ENCODE peak calls at places on chromosome 21, in six cellular contexts. One of them, this sample, is unnamed.

GRCh38 chr21:26007911-26008579 is 162.5 kb downstream of the APP start:
- DNase-seq in IMR-90: peak; percentile 24
- DNase-seq in HepG2: no peak
- DNase-seq in A549: no peak
- DNase-seq in GM12878: no peak
- DNase-seq in K562: no peak
- DNase-seq in this sample: no peak

GRCh38 chr21:39610705-39611104 is 2.0 kb upstream of the B3GALT5 start:
- DNase-seq in IMR-90: no peak
- DNase-seq in HepG2: peak; percentile 1
- DNase-seq in A549: no peak
- DNase-seq in GM12878: no peak
- DNase-seq in K562: no peak
- DNase-seq in this sample: peak; percentile 50

GRCh38 chr21:29133796-29134195 is 3.4 kb downstream of the MAP3K7CL start:
- DNase-seq in IMR-90: no peak
- DNase-seq in HepG2: no peak
- DNase-seq in A549: no peak
- DNase-seq in GM12878: no peak
- DNase-seq in K562: no peak
- DNase-seq in this sample: no peak

GRCh38 chr21:39451332-39452206 is at the start of gene SH3BGR:
- DNase-seq in IMR-90: no peak
- DNase-seq in HepG2: no peak
- DNase-seq in A549: no peak
- DNase-seq in GM12878: no peak
- DNase-seq in K562: peak; percentile 75
- DNase-seq in this sample: no peak

GRCh38 chr21:14064296-14064645 is 146.5 kb downstream of the LIPI start:
- DNase-seq in IMR-90: peak; percentile 25
- DNase-seq in HepG2: no peak
- DNase-seq in A549: no peak
- DNase-seq in GM12878: no peak
- DNase-seq in K562: no peak
- DNase-seq in this sample: no peak

GRCh38 chr21:28283652-28284490 is 708.8 kb downstream of the LTN1 start:
- DNase-seq in IMR-90: peak; percentile 94
- DNase-seq in HepG2: peak; percentile 40
- DNase-seq in A549: no peak
- DNase-seq in GM12878: no peak
- DNase-seq in K562: no peak
- DNase-seq in this sample: no peak

GRCh38 chr21:38798481-38798882 is 7.2 kb upstream of the ETS2 start:
- DNase-seq in IMR-90: no peak
- DNase-seq in HepG2: no peak
- DNase-seq in A549: peak; percentile 69
- DNase-seq in GM12878: no peak
- DNase-seq in K562: peak; percentile 81
- DNase-seq in this sample: peak; percentile 52

GRCh38 chr21:26079376-26079775 is 91.2 kb downstream of the APP start:
- DNase-seq in IMR-90: peak; percentile 65
- DNase-seq in HepG2: no peak
- DNase-seq in A549: no peak
- DNase-seq in GM12878: no peak
- DNase-seq in K562: no peak
- DNase-seq in this sample: no peak

GRCh38 chr21:22855581-22855980 is 1857.4 kb downstream of the NCAM2 start:
- DNase-seq in IMR-90: no peak
- DNase-seq in HepG2: no peak
- DNase-seq in A549: no peak
- DNase-seq in GM12878: no peak
- DNase-seq in K562: no peak
- DNase-seq in this sample: no peak
- TF ChIP-seq BHLHE40 in IMR-90: no peak
- TF ChIP-seq BHLHE40 in HepG2: no peak
- TF ChIP-seq BHLHE40 in A549: no peak
- TF ChIP-seq BHLHE40 in GM12878: no peak
- TF ChIP-seq BHLHE40 in K562: no peak
- TF ChIP-seq BHLHE40 in this sample: no peak

DNA sequence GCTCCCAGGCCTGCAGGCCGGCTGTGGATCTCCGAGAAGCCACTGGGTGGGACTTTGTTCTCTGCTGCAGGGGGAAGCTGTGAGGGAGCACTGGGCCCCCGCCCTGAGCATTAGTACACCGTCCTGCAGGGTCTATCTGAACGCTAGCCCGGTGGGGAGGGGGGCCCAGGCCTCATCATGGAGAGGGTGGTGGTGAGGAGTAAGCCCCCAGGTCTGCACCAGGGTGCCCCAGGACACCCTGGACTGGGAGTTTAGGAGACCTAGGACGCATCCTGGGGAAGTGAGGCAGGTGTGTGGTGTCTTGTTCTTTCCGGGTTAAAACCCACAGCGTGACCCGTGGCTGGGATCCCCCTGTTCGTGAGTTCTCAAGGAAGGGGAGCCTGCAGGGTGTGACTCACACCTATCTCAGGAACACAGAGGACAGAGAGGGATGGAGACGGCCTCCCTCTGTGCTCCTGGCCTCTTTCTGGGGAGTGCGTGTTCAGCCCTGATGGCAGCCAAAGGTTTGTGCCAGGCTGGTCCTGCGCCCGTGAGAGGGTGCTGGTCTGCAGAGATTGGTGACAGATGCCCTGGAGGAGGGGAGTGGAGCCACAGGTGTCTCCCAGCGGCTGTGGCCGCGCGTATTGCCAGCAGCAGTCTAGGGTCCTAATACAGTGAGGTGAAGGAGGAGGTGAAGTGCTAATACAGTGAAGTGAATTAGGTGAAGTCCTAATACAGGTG is 44.9 kb downstream of the AGPAT3 start:
- DNase-seq in IMR-90: no peak
- DNase-seq in HepG2: no peak
- DNase-seq in A549: no peak
- DNase-seq in GM12878: no peak
- DNase-seq in K562: no peak
- DNase-seq in this sample: no peak
- TF ChIP-seq BHLHE40 in IMR-90: no peak
- TF ChIP-seq BHLHE40 in HepG2: no peak
- TF ChIP-seq BHLHE40 in A549: no peak
- TF ChIP-seq BHLHE40 in GM12878: no peak
- TF ChIP-seq BHLHE40 in K562: no peak
- TF ChIP-seq BHLHE40 in this sample: no peak

GRCh38 chr21:33071878-33072306 is 2.0 kb downstream of the OLIG1 start:
- DNase-seq in IMR-90: peak; percentile 10
- DNase-seq in HepG2: no peak
- DNase-seq in A549: no peak
- DNase-seq in GM12878: no peak
- DNase-seq in K562: no peak
- DNase-seq in this sample: no peak
- TF ChIP-seq BHLHE40 in IMR-90: no peak
- TF ChIP-seq BHLHE40 in HepG2: no peak
- TF ChIP-seq BHLHE40 in A549: no peak
- TF ChIP-seq BHLHE40 in GM12878: no peak
- TF ChIP-seq BHLHE40 in K562: no peak
- TF ChIP-seq BHLHE40 in this sample: no peak

DNA sequence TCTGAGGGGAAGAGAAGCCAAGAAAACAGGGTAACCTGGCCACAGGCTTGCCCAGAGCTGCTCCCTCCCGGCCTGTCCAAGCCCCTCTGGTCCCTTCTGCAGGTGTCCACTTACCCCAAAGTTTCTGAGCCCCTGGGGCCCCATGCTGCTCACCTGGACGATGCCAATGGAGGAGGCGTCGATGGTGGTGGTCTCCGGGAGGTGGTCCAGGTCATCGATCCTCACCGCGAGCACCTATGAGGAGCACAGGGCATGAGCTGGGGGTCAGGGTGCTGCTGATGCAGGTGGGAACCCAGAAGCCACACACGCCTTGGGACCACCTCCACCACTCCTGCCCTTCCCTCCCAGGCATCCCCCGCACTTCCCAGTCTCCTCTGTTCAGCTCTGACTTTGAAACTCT is 37.5 kb upstream of the RIPK4 start:
- DNase-seq in IMR-90: no peak
- DNase-seq in HepG2: no peak
- DNase-seq in A549: no peak
- DNase-seq in GM12878: no peak
- DNase-seq in K562: no peak
- DNase-seq in this sample: no peak
- TF ChIP-seq BHLHE40 in IMR-90: no peak
- TF ChIP-seq BHLHE40 in HepG2: no peak
- TF ChIP-seq BHLHE40 in A549: no peak
- TF ChIP-seq BHLHE40 in GM12878: no peak
- TF ChIP-seq BHLHE40 in K562: no peak
- TF ChIP-seq BHLHE40 in this sample: no peak

GRCh38 chr21:37450385-37451044 is 83.9 kb downstream of the DYRK1A start:
- DNase-seq in IMR-90: peak; percentile 58
- DNase-seq in HepG2: no peak
- DNase-seq in A549: no peak
- DNase-seq in GM12878: no peak
- DNase-seq in K562: no peak
- DNase-seq in this sample: no peak
- TF ChIP-seq BHLHE40 in IMR-90: no peak
- TF ChIP-seq BHLHE40 in HepG2: no peak
- TF ChIP-seq BHLHE40 in A549: no peak
- TF ChIP-seq BHLHE40 in GM12878: no peak
- TF ChIP-seq BHLHE40 in K562: no peak
- TF ChIP-seq BHLHE40 in this sample: no peak

GRCh38 chr21:34875830-34876229 is 173.3 kb downstream of the RUNX1 start:
- DNase-seq in IMR-90: peak; percentile 50
- DNase-seq in HepG2: no peak
- DNase-seq in A549: no peak
- DNase-seq in GM12878: no peak
- DNase-seq in K562: no peak
- DNase-seq in this sample: no peak

GRCh38 chr21:34877485-34878128 is 171.5 kb downstream of the RUNX1 start:
- DNase-seq in IMR-90: no peak
- DNase-seq in HepG2: no peak
- DNase-seq in A549: no peak
- DNase-seq in GM12878: no peak
- DNase-seq in K562: no peak
- DNase-seq in this sample: no peak

GRCh38 chr21:34871026-34871908 is 177.8 kb downstream of the RUNX1 start:
- DNase-seq in IMR-90: no peak
- DNase-seq in HepG2: no peak
- DNase-seq in A549: no peak
- DNase-seq in GM12878: no peak
- DNase-seq in K562: no peak
- DNase-seq in this sample: no peak

GRCh38 chr21:34878501-34878900 is 170.6 kb downstream of the RUNX1 start:
- DNase-seq in IMR-90: no peak
- DNase-seq in HepG2: peak; percentile 23
- DNase-seq in A549: no peak
- DNase-seq in GM12878: no peak
- DNase-seq in K562: no peak
- DNase-seq in this sample: no peak

GRCh38 chr21:34874689-34875513 is 174.2 kb downstream of the RUNX1 start:
- DNase-seq in IMR-90: no peak
- DNase-seq in HepG2: no peak
- DNase-seq in A549: no peak
- DNase-seq in GM12878: no peak
- DNase-seq in K562: no peak
- DNase-seq in this sample: no peak
- TF ChIP-seq BHLHE40 in IMR-90: no peak
- TF ChIP-seq BHLHE40 in HepG2: no peak
- TF ChIP-seq BHLHE40 in A549: no peak
- TF ChIP-seq BHLHE40 in GM12878: no peak
- TF ChIP-seq BHLHE40 in K562: no peak
- TF ChIP-seq BHLHE40 in this sample: no peak

DNA sequence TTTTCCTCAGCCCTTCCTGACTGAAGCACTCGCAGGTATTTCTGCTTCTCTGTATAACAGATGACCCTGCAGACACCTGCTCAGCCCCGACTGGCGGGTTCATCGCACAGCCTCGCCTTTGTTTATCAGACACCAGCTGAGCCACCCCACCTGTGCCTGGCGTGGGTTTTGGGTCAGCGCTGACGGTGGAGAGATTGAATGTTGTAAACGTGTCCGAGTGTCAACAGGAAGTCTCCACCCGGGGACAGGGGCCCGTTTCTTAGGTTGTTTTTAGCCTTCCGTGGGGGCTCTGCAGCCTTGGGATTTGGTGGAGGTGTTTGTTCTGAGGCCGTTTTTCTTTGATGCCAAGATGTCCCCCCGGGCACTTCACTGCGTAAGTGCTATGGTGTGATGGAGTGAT is 60.1 kb downstream of the COL18A1 start:
- DNase-seq in IMR-90: no peak
- DNase-seq in HepG2: no peak
- DNase-seq in A549: no peak
- DNase-seq in GM12878: no peak
- DNase-seq in K562: no peak
- DNase-seq in this sample: no peak
- TF ChIP-seq BHLHE40 in IMR-90: no peak
- TF ChIP-seq BHLHE40 in HepG2: no peak
- TF ChIP-seq BHLHE40 in A549: no peak
- TF ChIP-seq BHLHE40 in GM12878: no peak
- TF ChIP-seq BHLHE40 in K562: no peak
- TF ChIP-seq BHLHE40 in this sample: no peak

GRCh38 chr21:41769521-41769920 is 2.7 kb upstream of the RIPK4 start:
- DNase-seq in IMR-90: no peak
- DNase-seq in HepG2: no peak
- DNase-seq in A549: no peak
- DNase-seq in GM12878: no peak
- DNase-seq in K562: no peak
- DNase-seq in this sample: no peak
- TF ChIP-seq BHLHE40 in IMR-90: no peak
- TF ChIP-seq BHLHE40 in HepG2: no peak
- TF ChIP-seq BHLHE40 in A549: no peak
- TF ChIP-seq BHLHE40 in GM12878: no peak
- TF ChIP-seq BHLHE40 in K562: no peak
- TF ChIP-seq BHLHE40 in this sample: no peak

GRCh38 chr21:33268736-33269441 is 2.7 kb downstream of the IL10RB start:
- DNase-seq in IMR-90: no peak
- DNase-seq in HepG2: peak; percentile 29
- DNase-seq in A549: no peak
- DNase-seq in GM12878: peak; percentile 96
- DNase-seq in K562: no peak
- DNase-seq in this sample: no peak
- TF ChIP-seq BHLHE40 in IMR-90: no peak
- TF ChIP-seq BHLHE40 in HepG2: no peak
- TF ChIP-seq BHLHE40 in A549: no peak
- TF ChIP-seq BHLHE40 in GM12878: peak; percentile 10
- TF ChIP-seq BHLHE40 in K562: no peak
- TF ChIP-seq BHLHE40 in this sample: no peak